ENCODE peak calls at places on chromosomes 3 and 15, in ten cellular contexts. O is glomerular endothelial cell, W is epithelial cell of prostate, E is skeletal muscle cell, G is T1000, F is activated T-cell treated with anti-CD3 and anti-CD28 coated beads for 48 hours, A is kidney tubule cell, B is neural crest cell, D is astrocyte of the hippocampus, Z is activated B cell treated with CpG ODN at 0.5 μM for 24 hours. H is an unnamed sample.

GRCh38 chr3:150666167-150666566 is 37.6 kb downstream of the ERICH6 start:
- DNase-seq in O (no peak), W (no peak), E (no peak), G (no peak), F (no peak), A (no peak), B (no peak), D (no peak), Z (no peak), H (no peak)

GRCh38 chr3:156795890-156796451 is 30.2 kb upstream of the LEKR1 start:
- DNase-seq in O (no peak), W (no peak), E (no peak), G (no peak), F (no peak), A (peak), B (no peak), D (no peak), Z (no peak), H (no peak)

GRCh38 chr3:134651347-134652041 is 672 bp upstream of the KY start:
- DNase-seq in O (no peak), W (no peak), E (no peak), G (peak), F (no peak), A (peak), B (no peak), D (peak), Z (no peak), H (no peak)

GRCh38 chr15:56042523-56042922 is 49.1 kb upstream of the NEDD4 start:
- DNase-seq in O (no peak), W (no peak), E (no peak), G (no peak), F (no peak), A (peak), B (no peak), D (no peak), Z (no peak), H (no peak)

GRCh38 chr15:92597548-92597947 is 58.0 kb downstream of the FAM174B start:
- DNase-seq in O (no peak), W (no peak), E (no peak), G (no peak), F (no peak), A (no peak), B (no peak), D (no peak), Z (no peak), H (no peak)

GRCh38 chr15:90286678-90287077 is 21.2 kb downstream of the NGRN start:
- DNase-seq in O (no peak), W (no peak), E (no peak), G (no peak), F (no peak), A (peak), B (no peak), D (peak), Z (no peak), H (no peak)

GRCh38 chr3:161108840-161109239 is 3.7 kb upstream of the B3GALNT1 start:
- DNase-seq in O (no peak), W (no peak), E (no peak), G (no peak), F (no peak), A (peak), B (no peak), D (peak), Z (no peak), H (no peak)

GRCh38 chr3:15637131-15637951 is 35.8 kb downstream of the BTD start:
- DNase-seq in O (no peak), W (no peak), E (no peak), G (no peak), F (no peak), A (no peak), B (no peak), D (no peak), Z (no peak), H (no peak)

GRCh38 chr3:28994161-28994905 is 286.5 kb upstream of the RBMS3 start:
- DNase-seq in O (no peak), W (no peak), E (no peak), G (no peak), F (no peak), A (no peak), B (no peak), D (no peak), Z (no peak), H (no peak)